ENCODE peak calls at places on chromosomes 12 and 14, in five cellular contexts. P, N, Q, G and Y are unnamed samples.

GRCh38 chr12:6056406-6057211 is 67.9 kb downstream of the VWF start:
- ATAC-seq in Q (no peak), G (no peak), P (peak; percentile 67), N (no peak), Y (no peak)

GRCh38 chr12:132262256-132263060 is 66.9 kb downstream of the GALNT9 start:
- ATAC-seq in Q (no peak), N (no peak), P (no peak), G (no peak), Y (no peak)

GRCh38 chr12:60152756-60153155 is 556.9 kb downstream of the SLC16A7 start:
- ATAC-seq in Q (no peak), P (no peak), G (no peak), N (no peak), Y (no peak)

GRCh38 chr14:50070230-50070629 is 46.1 kb downstream of the VCPKMT start:
- ATAC-seq in P (no peak), Q (no peak), N (no peak), G (no peak), Y (no peak)

GRCh38 chr12:88723219-88723618 is 142.9 kb upstream of the KITLG start:
- ATAC-seq in G (no peak), P (no peak), Q (peak; percentile 83), N (no peak), Y (peak; percentile 72)

GRCh38 chr12:68270358-68270757 is 17.0 kb upstream of the IL22 start:
- ATAC-seq in G (no peak), P (no peak), Q (no peak), N (no peak), Y (no peak)

GRCh38 chr14:61512508-61512907 is 182.8 kb upstream of the HIF1A start:
- ATAC-seq in Q (peak; percentile 38), G (peak; percentile 48), P (no peak), N (no peak), Y (peak; percentile 46)

GRCh38 chr12:109899783-109900751 is at the start of gene TCHP:
- ATAC-seq in Q (peak; percentile 98), N (peak; percentile 97), G (peak; percentile 96), P (peak; percentile 92), Y (peak; percentile 89)

GRCh38 chr14:65864549-65864948 is 452.0 kb downstream of the FUT8 start:
- ATAC-seq in G (no peak), P (peak; percentile 33), N (no peak), Q (no peak), Y (no peak)

GRCh38 chr14:54772451-54772881 is 130.2 kb downstream of the GCH1 start:
- ATAC-seq in G (no peak), Q (no peak), P (no peak), N (no peak), Y (no peak)

GRCh38 chr14:90301580-90302181 is 30.1 kb downstream of the NRDE2 start:
- ATAC-seq in P (no peak), Q (peak; percentile 59), N (peak; percentile 63), G (peak; percentile 71), Y (peak; percentile 71)

GRCh38 chr12:67758119-67758873 is 109.8 kb downstream of the DYRK2 start:
- ATAC-seq in Q (no peak), P (no peak), G (peak; percentile 65), N (no peak), Y (no peak)

GRCh38 chr12:45192041-45192695 is 23.7 kb upstream of the ANO6 start:
- ATAC-seq in N (peak; percentile 52), G (no peak), Q (no peak), P (peak; percentile 55), Y (no peak)

GRCh38 chr12:8860165-8860961 is 37.9 kb downstream of the A2ML1 start:
- ATAC-seq in P (no peak), G (peak; percentile 68), N (peak; percentile 73), Q (peak; percentile 89), Y (peak; percentile 60)

GRCh38 chr12:14840616-14841015 is 2.7 kb downstream of the ART4 start:
- ATAC-seq in G (no peak), Q (no peak), P (no peak), N (no peak), Y (no peak)

GRCh38 chr12:68958337-68958736 is 25.4 kb upstream of the CPM start:
- ATAC-seq in N (no peak), Q (no peak), P (peak; percentile 77), G (no peak), Y (no peak)

GRCh38 chr12:52916225-52916624 is 11.3 kb upstream of the KRT8 start:
- ATAC-seq in Q (no peak), P (no peak), N (no peak), G (no peak), Y (no peak)

GRCh38 chr14:105255021-105255507 is 6.7 kb downstream of the BTBD6 start:
- ATAC-seq in P (no peak), N (peak; percentile 41), Q (no peak), G (peak; percentile 42), Y (no peak)

GRCh38 chr14:91113829-91114078 is at the start of gene DGLUCY:
- ATAC-seq in P (peak; percentile 84), G (peak; percentile 96), N (peak; percentile 94), Q (peak; percentile 94), Y (peak; percentile 85)

GRCh38 chr14:64598404-64598803 is 48.6 kb downstream of the PPP1R36 start:
- ATAC-seq in P (no peak), Q (no peak), N (no peak), G (no peak), Y (no peak)

GRCh38 chr12:3236345-3237153 is 159.4 kb downstream of the TSPAN9 start:
- ATAC-seq in N (peak; percentile 80), P (no peak), Q (peak; percentile 75), G (peak; percentile 88), Y (peak; percentile 77)

GRCh38 chr12:52691765-52692150 is 11.6 kb upstream of the KRT1 start:
- ATAC-seq in P (no peak), Q (no peak), G (no peak), N (no peak), Y (no peak)